ENCODE peak calls at places on chromosomes 3 and 15, in eight cellular contexts. V is adrenal gland, C is right lobe of liver, E is sigmoid colon, X is heart left ventricle, K is body of pancreas, P is endothelial cell of umbilical vein, B is uterus. Q is an unnamed sample.

GRCh38 chr3:97636465-97636864 is 128.1 kb upstream of the ARL6 start:
- DNase-seq in V (no peak), P (no peak), E (no peak), X (no peak), B (no peak), K (no peak), C (no peak), Q (no peak)

GRCh38 chr15:84600331-84600686 is 500 bp upstream of the ZSCAN2 start:
- DNase-seq in E (peak; percentile 92), P (peak; percentile 90), V (peak; percentile 82), X (peak; percentile 87), C (peak; percentile 90), B (peak; percentile 82), K (peak; percentile 95), Q (peak; percentile 91)

GRCh38 chr3:193347507-193348501 is 30.7 kb downstream of the ATP13A5 start:
- DNase-seq in C (no peak), E (no peak), X (no peak), V (no peak), B (no peak), K (no peak), P (no peak), Q (no peak)

GRCh38 chr15:101382544-101382943 is 87.5 kb upstream of the SNRPA1 start:
- DNase-seq in X (no peak), V (no peak), C (no peak), P (no peak), B (no peak), E (no peak), K (no peak), Q (no peak)

GRCh38 chr3:65776494-65776893 is 262.2 kb downstream of the MAGI1 start:
- DNase-seq in B (no peak), V (no peak), X (no peak), C (no peak), E (no peak), P (no peak), K (no peak), Q (no peak)

GRCh38 chr3:53116956-53117355 is 13.3 kb downstream of the RFT1 start:
- DNase-seq in P (no peak), X (no peak), E (no peak), C (no peak), K (no peak), B (no peak), V (no peak), Q (no peak)

GRCh38 chr15:71103102-71103676 is 12.1 kb upstream of the THSD4 start:
- DNase-seq in K (peak; percentile 27), E (peak; percentile 4), P (peak; percentile 38), B (no peak), X (no peak), V (peak; percentile 16), C (no peak), Q (peak; percentile 44)

GRCh38 chr3:41148446-41148845 is 50.9 kb upstream of the CTNNB1 start:
- DNase-seq in B (peak; percentile 46), V (no peak), K (no peak), X (no peak), P (no peak), E (no peak), C (no peak), Q (no peak)

GRCh38 chr3:19934098-19934566 is at the start of gene EFHB:
- DNase-seq in X (no peak), K (peak; percentile 62), B (no peak), C (no peak), E (no peak), V (peak; percentile 20), P (no peak), Q (peak; percentile 63)

DNA sequence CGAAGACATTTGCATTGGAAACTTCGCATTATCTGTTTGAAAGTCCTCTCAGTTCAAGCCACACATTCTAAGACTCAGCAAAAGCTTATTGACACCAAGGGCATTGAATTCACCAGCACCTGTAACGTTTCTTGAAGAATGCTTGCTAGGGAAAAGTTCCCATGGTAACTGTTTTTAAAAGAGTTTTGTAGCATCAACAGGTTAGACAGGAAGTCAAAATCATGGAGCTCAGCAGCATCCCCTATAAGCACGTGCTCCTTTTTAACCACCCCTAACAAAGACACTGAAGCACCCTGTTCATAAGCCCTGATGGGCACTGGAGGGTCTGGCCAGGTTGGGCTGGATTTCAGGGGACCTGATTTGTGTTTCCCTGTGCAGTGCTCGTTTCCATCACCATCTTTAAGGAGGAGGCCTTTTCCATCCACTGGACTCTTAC is 229.7 kb upstream of the BHLHE40 start:
- DNase-seq in X (no peak), K (no peak), C (no peak), B (no peak), E (no peak), V (no peak), P (no peak), Q (no peak)
- TF ChIP-seq POLR2A in X (no peak), K (no peak), C (no peak), B (no peak), E (no peak), V (no peak), P (no peak), Q (no peak)

GRCh38 chr3:71052725-71053124 is 530.8 kb downstream of the FOXP1 start:
- DNase-seq in B (no peak), V (no peak), K (no peak), C (no peak), E (no peak), P (no peak), X (no peak), Q (no peak)
- H3K4me1 ChIP-seq in B (peaks cover 44% of the 10 kb centered on the region), V (peaks cover 5% of the 10 kb centered on the region), K (peaks cover 26% of the 10 kb centered on the region), C (no peaks in the 10 kb centered on the region), E (peaks cover 98% of the 10 kb centered on the region), P (peaks cover 100% of the 10 kb centered on the region), X (peaks cover 45% of the 10 kb centered on the region), Q (peaks cover 93% of the 10 kb centered on the region)

GRCh38 chr3:130850846-130851245 is 43.0 kb upstream of the ATP2C1 start:
- DNase-seq in V (no peak), E (no peak), X (no peak), C (no peak), K (no peak), P (no peak), B (no peak), Q (no peak)

GRCh38 chr3:130849111-130849552 is 44.8 kb upstream of the ATP2C1 start:
- DNase-seq in B (no peak), K (peak; percentile 90), P (no peak), E (no peak), X (no peak), C (no peak), V (peak; percentile 31), Q (peak; percentile 70)

GRCh38 chr3:130846181-130846580 is 47.7 kb upstream of the ATP2C1 start:
- DNase-seq in K (no peak), X (no peak), B (no peak), P (no peak), C (no peak), V (no peak), E (no peak), Q (no peak)

GRCh38 chr3:130854208-130854864 is 39.5 kb upstream of the ATP2C1 start:
- DNase-seq in E (no peak), C (no peak), B (no peak), V (no peak), K (no peak), P (no peak), X (no peak), Q (no peak)

DNA sequence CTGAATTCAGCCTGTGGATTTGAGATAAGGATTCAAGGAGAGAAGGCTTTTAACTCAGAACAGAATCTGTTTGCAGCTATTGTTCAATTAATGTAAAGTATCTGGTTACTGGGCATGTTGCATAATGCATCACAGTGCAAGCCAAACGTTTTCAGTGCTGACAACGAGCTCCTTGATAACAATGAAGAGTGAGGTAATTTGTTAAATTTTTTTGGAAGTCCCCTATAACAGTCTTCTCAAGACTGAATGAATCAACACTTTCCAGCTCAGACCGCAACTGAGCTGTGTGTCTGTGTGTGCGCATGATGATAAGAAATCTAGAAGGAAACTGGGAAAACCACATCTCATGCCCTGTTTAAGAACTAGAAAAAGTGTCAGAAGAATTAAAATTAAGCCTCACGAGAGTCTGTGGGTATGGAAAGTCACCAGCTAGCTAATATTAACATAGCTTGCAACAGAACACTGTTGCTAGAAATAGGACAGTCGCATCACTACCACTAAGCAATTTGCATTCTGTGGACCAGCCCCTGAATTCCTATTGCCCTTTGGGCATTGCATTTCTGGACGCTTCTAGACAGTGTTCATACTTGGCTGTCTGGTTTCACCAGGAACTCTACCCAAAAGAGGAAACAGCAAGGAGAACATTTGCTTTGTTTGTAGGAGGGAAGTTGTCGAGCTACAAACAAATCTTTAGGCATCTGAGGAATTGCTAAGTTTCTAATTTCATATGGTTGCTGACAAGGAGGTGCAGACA is 43.7 kb upstream of the ATP2C1 start:
- DNase-seq in K (peak; percentile 50), C (no peak), E (no peak), P (no peak), V (no peak), X (no peak), B (no peak), Q (no peak)
- TF ChIP-seq POLR2A in K (no peak), C (no peak), E (no peak), P (no peak), V (no peak), X (peak; percentile 23), B (no peak), Q (no peak)

GRCh38 chr3:49412632-49413337 is 562 bp downstream of the TCTA start:
- DNase-seq in C (no peak), X (no peak), K (no peak), V (no peak), P (no peak), E (no peak), B (no peak), Q (no peak)
- H3K4me1 ChIP-seq in C (no peaks in the 10 kb centered on the region), X (peaks cover 29% of the 10 kb centered on the region), K (peaks cover 51% of the 10 kb centered on the region), V (peaks cover 20% of the 10 kb centered on the region), P (peaks cover 35% of the 10 kb centered on the region), E (peaks cover 67% of the 10 kb centered on the region), B (peaks cover 13% of the 10 kb centered on the region), Q (peaks cover 62% of the 10 kb centered on the region)

DNA sequence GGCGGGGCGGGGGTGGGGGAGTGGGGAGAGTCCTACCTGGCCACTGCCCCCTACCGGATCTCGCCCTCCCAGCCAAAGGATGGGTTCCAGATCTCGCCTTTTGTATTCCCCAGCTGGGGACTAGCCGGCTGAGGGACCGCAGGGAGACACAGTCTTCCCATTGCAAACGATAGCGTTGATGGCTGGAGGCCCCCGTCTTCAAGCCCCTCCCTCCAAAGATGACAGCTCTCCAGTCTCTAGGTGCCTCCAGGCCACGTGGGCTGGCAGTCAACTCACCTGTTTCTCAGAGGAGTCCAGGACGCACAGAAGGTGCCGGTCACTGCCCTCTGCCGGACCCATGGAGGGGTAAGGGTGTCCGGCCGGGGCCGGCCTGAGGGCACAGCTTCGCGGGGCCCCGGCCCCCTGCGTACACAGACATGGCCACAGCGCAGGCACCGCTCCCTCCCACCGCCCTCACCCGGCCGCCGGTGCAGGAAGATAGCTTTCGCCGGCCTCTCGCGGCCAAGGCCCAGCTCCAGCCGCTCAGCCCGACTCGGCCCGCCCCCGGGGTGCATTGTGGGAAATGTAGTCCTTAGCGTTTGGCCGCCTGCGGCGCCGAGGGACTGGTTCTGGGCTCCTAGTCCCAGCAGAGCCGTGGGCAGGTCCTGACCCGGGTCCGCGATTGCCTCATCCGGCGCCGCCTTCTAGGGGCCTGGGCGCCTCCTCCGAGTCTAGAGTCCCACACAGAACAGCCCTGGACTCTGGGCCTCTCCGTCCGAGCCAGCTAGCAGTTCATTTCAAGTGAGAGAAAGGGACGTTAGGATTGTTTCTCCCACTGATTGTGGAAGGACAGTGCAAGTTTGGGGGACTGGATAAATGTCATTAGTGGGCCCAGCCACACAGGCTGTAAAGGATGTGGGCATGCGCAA is at the start of gene MON1A:
- DNase-seq in K (peak; percentile 96), X (peak; percentile 98), C (peak; percentile 99), P (peak; percentile 93), E (peak; percentile 98), B (peak; percentile 99), V (peak; percentile 96), Q (peak; percentile 97)
- TF ChIP-seq POLR2A in K (peak; percentile 84), X (peak; percentile 76), C (peak; percentile 77), P (peak; percentile 80), E (no peak), B (peak; percentile 21), V (peak; percentile 66), Q (peak; percentile 68)